ENCODE peak calls at places on chromosomes 3 and 15, in nine cellular contexts. G is H9; N is SIG-M5; S is AG09309; F is HEK293T; K is GM19239; P is head of caudate nucleus; Q is stimulated activated CD4-positive, alpha-beta T cell treated with anti-CD3 and anti-CD28 coated beads, TNF-alpha, amount 100 ng/mL, for 1 hour; J is iPS-NIHi11. A is an unnamed sample.

GRCh38 chr3:138113309-138113708 is 2.1 kb downstream of the DZIP1L start:
- DNase-seq in G (peak; percentile 48), N (no peak), S (no peak), F (no peak), K (no peak), P (no peak), Q (no peak), J (peak; percentile 41), A (no peak)

GRCh38 chr3:56864886-56865527 is 63.3 kb upstream of the ARHGEF3 start:
- DNase-seq in G (no peak), N (no peak), S (no peak), F (no peak), K (no peak), P (no peak), Q (no peak), J (no peak), A (no peak)

GRCh38 chr15:73922186-73923151 is 3.8 kb upstream of the LOXL1 start:
- DNase-seq in G (peak; percentile 72), N (no peak), S (no peak), F (peak; percentile 61), K (no peak), P (no peak), Q (no peak), J (peak; percentile 83), A (no peak)

GRCh38 chr3:122893754-122894668 is 99.1 kb downstream of the SLC49A4 start:
- DNase-seq in G (peak; percentile 47), N (no peak), S (no peak), F (no peak), K (no peak), P (no peak), Q (no peak), J (no peak), A (no peak)

GRCh38 chr3:195577645-195578177 is 6.0 kb downstream of the APOD start:
- DNase-seq in G (no peak), N (no peak), S (no peak), F (no peak), K (no peak), P (no peak), Q (no peak), J (no peak), A (no peak)

GRCh38 chr3:72232777-72233176 is 447.8 kb upstream of the PROK2 start:
- DNase-seq in G (peak; percentile 43), N (no peak), S (no peak), F (no peak), K (no peak), P (no peak), Q (no peak), J (no peak), A (no peak)

GRCh38 chr15:67807836-67808235 is 17.5 kb upstream of the SKOR1 start:
- DNase-seq in G (peak; percentile 8), N (no peak), S (no peak), F (no peak), K (no peak), P (no peak), Q (no peak), J (no peak), A (no peak)

GRCh38 chr15:34719883-34720148 is 35.0 kb downstream of the GJD2 start:
- DNase-seq in G (no peak), N (no peak), S (no peak), F (no peak), K (no peak), P (no peak), Q (no peak), J (no peak), A (no peak)

GRCh38 chr15:89984421-89985010 is 16.6 kb upstream of the ZNF710 start:
- DNase-seq in G (no peak), N (no peak), S (no peak), F (no peak), K (no peak), P (no peak), Q (no peak), J (no peak), A (no peak)

GRCh38 chr3:137524751-137525150 is 239.4 kb upstream of the SOX14 start:
- DNase-seq in G (no peak), N (no peak), S (no peak), F (no peak), K (no peak), P (no peak), Q (no peak), J (no peak), A (no peak)

GRCh38 chr15:62868507-62868906 is 174.0 kb upstream of the TPM1 start:
- DNase-seq in G (no peak), N (no peak), S (peak; percentile 64), F (no peak), K (no peak), P (no peak), Q (no peak), J (no peak), A (no peak)

GRCh38 chr3:194194757-194195086 is 58.8 kb downstream of the HES1 start:
- DNase-seq in G (no peak), N (no peak), S (no peak), F (no peak), K (no peak), P (no peak), Q (no peak), J (no peak), A (no peak)

GRCh38 chr3:128550471-128551126 is 57.6 kb upstream of the GATA2 start:
- DNase-seq in G (no peak), N (no peak), S (no peak), F (no peak), K (no peak), P (no peak), Q (no peak), J (no peak), A (no peak)

GRCh38 chr3:78035020-78035660 is 995.2 kb downstream of the ROBO2 start:
- DNase-seq in G (no peak), N (no peak), S (no peak), F (no peak), K (no peak), P (no peak), Q (no peak), J (no peak), A (no peak)

GRCh38 chr15:58285212-58285920 is 146.4 kb upstream of the LIPC start:
- DNase-seq in G (no peak), N (no peak), S (no peak), F (no peak), K (no peak), P (no peak), Q (no peak), J (no peak), A (no peak)

GRCh38 chr15:101647251-101647650 is 4.9 kb downstream of the TM2D3 start:
- DNase-seq in G (no peak), N (no peak), S (no peak), F (no peak), K (no peak), P (no peak), Q (no peak), J (no peak), A (no peak)

GRCh38 chr3:113040231-113040630 is 49.4 kb downstream of the GTPBP8 start:
- DNase-seq in G (no peak), N (no peak), S (no peak), F (no peak), K (no peak), P (no peak), Q (no peak), J (no peak), A (no peak)

GRCh38 chr15:49621327-49622210 is 721 bp downstream of the DTWD1 start:
- DNase-seq in G (no peak), N (no peak), S (no peak), F (no peak), K (no peak), P (no peak), Q (no peak), J (no peak), A (no peak)

GRCh38 chr15:38671675-38672141 is 107.1 kb upstream of the RASGRP1 start:
- DNase-seq in G (no peak), N (no peak), S (no peak), F (no peak), K (no peak), P (no peak), Q (no peak), J (no peak), A (no peak)

GRCh38 chr15:50162988-50163718 is 18.8 kb upstream of the SLC27A2 start:
- DNase-seq in G (no peak), N (no peak), S (no peak), F (no peak), K (no peak), P (no peak), Q (no peak), J (no peak), A (no peak)

GRCh38 chr3:193890036-193890897 is 245.7 kb upstream of the HES1 start:
- DNase-seq in G (no peak), N (no peak), S (no peak), F (no peak), K (no peak), P (no peak), Q (no peak), J (no peak), A (no peak)

GRCh38 chr3:4834403-4834866 is 144.8 kb upstream of the BHLHE40 start:
- DNase-seq in G (no peak), N (no peak), S (no peak), F (no peak), K (no peak), P (no peak), Q (peak; percentile 24), J (no peak), A (peak; percentile 63)

GRCh38 chr15:67228286-67228685 is 26.2 kb downstream of the AAGAB start:
- DNase-seq in G (no peak), N (no peak), S (no peak), F (no peak), K (no peak), P (no peak), Q (no peak), J (no peak), A (no peak)

GRCh38 chr3:169286992-169287391 is 376.5 kb downstream of the MECOM start:
- DNase-seq in G (no peak), N (no peak), S (no peak), F (no peak), K (no peak), P (no peak), Q (no peak), J (no peak), A (no peak)

GRCh38 chr3:112437146-112438022 is 61.9 kb downstream of the BTLA start:
- DNase-seq in G (peak; percentile 45), N (no peak), S (peak; percentile 11), F (peak; percentile 18), K (no peak), P (no peak), Q (no peak), J (peak; percentile 32), A (peak; percentile 22)

GRCh38 chr3:184284696-184285095 is 8.9 kb downstream of the ECE2 start:
- DNase-seq in G (peak; percentile 88), N (no peak), S (peak; percentile 34), F (peak; percentile 78), K (no peak), P (peak; percentile 42), Q (no peak), J (peak; percentile 97), A (peak; percentile 48)

GRCh38 chr3:43754316-43754715 is 63.6 kb downstream of the ABHD5 start:
- DNase-seq in G (no peak), N (no peak), S (no peak), F (no peak), K (no peak), P (no peak), Q (no peak), J (no peak), A (no peak)

GRCh38 chr15:75570119-75570518 is 9.0 kb downstream of the PTPN9 start:
- DNase-seq in G (no peak), N (no peak), S (no peak), F (no peak), K (no peak), P (no peak), Q (no peak), J (no peak), A (no peak)

GRCh38 chr15:63501256-63502089 is 2.9 kb upstream of the USP3 start:
- DNase-seq in G (peak; percentile 53), N (no peak), S (peak; percentile 85), F (peak; percentile 16), K (no peak), P (peak; percentile 47), Q (no peak), J (peak; percentile 52), A (no peak)

GRCh38 chr3:88041005-88041404 is 17.8 kb downstream of the CGGBP1 start:
- DNase-seq in G (peak; percentile 40), N (no peak), S (no peak), F (no peak), K (no peak), P (no peak), Q (no peak), J (no peak), A (no peak)

A was measured in GM20000.